ENCODE peak calls at places on chromosome 16, in five cellular contexts. R is cardiac muscle cell; B is fibroblast of mammary gland; Y is CD4-positive, alpha-beta T cell; X is uterus. Z is an unnamed sample.

GRCh38 chr16:11597268-11597690 is 10.6 kb upstream of the LITAF start:
- DNase-seq in X (no peak), Y (no peak), B (no peak), R (no peak), Z (peak)

GRCh38 chr16:889586-889985 is 81.2 kb downstream of the LMF1 start:
- DNase-seq in R (no peak), B (no peak), X (no peak), Y (no peak), Z (no peak)

GRCh38 chr16:46930861-46931260 is 42.6 kb downstream of the DNAJA2 start:
- DNase-seq in X (no peak), Y (no peak), R (no peak), B (no peak), Z (no peak)

GRCh38 chr16:11796227-11797165 is 562 bp downstream of the ZC3H7A start:
- DNase-seq in B (peak), X (peak), R (peak), Y (no peak), Z (no peak)

GRCh38 chr16:25060920-25061319 is 45.8 kb upstream of the ARHGAP17 start:
- DNase-seq in X (no peak), B (no peak), R (peak), Y (peak), Z (no peak)

GRCh38 chr16:22664132-22664531 is 149.8 kb upstream of the HS3ST2 start:
- DNase-seq in B (no peak), R (no peak), Y (no peak), X (no peak), Z (peak)

GRCh38 chr16:62135903-62136302 is 99.7 kb upstream of the CDH8 start:
- DNase-seq in B (no peak), X (no peak), R (no peak), Y (no peak), Z (no peak)

GRCh38 chr16:19926449-19927390 is 42.1 kb upstream of the GPRC5B start:
- DNase-seq in Y (no peak), X (no peak), R (no peak), B (peak), Z (no peak)

GRCh38 chr16:1333149-1333812 is at the start of gene BAIAP3:
- DNase-seq in X (no peak), B (no peak), Y (peak), R (peak), Z (no peak)

GRCh38 chr16:81367821-81368220 is 53.1 kb downstream of the GAN start:
- DNase-seq in R (no peak), X (no peak), Y (no peak), B (no peak), Z (no peak)

GRCh38 chr16:69481901-69482341 is 57.5 kb downstream of the CYB5B start:
- DNase-seq in X (peak), B (peak), R (no peak), Y (no peak), Z (peak)

GRCh38 chr16:11914210-11914758 is 1.5 kb downstream of the GSPT1 start:
- DNase-seq in Y (no peak), X (no peak), R (no peak), B (no peak), Z (no peak)

GRCh38 chr16:57755061-57755684 is 19.6 kb downstream of the KATNB1 start:
- DNase-seq in R (no peak), B (no peak), Y (no peak), X (no peak), Z (no peak)
- TF ChIP-seq CTCF in R (no peak), B (no peak), Y (no peak), X (no peak), Z (no peak)

GRCh38 chr16:87536795-87537142 is 43.9 kb upstream of the ZCCHC14 start:
- DNase-seq in X (no peak), R (no peak), B (no peak), Y (no peak), Z (no peak)

GRCh38 chr16:87535855-87536794 is 43.3 kb upstream of the ZCCHC14 start:
- DNase-seq in Y (no peak), X (no peak), R (no peak), B (no peak), Z (no peak)

GRCh38 chr16:87534751-87535150 is 41.9 kb upstream of the ZCCHC14 start:
- DNase-seq in Y (no peak), X (no peak), B (no peak), R (no peak), Z (no peak)

GRCh38 chr16:87534030-87534653 is 41.3 kb upstream of the ZCCHC14 start:
- DNase-seq in X (no peak), B (no peak), Y (no peak), R (no peak), Z (no peak)

GRCh38 chr16:87535457-87535854 is 42.6 kb upstream of the ZCCHC14 start:
- DNase-seq in Y (no peak), B (no peak), X (no peak), R (no peak), Z (no peak)
- TF ChIP-seq CTCF in Y (no peak), B (no peak), X (no peak), R (no peak), Z (no peak)

DNA sequence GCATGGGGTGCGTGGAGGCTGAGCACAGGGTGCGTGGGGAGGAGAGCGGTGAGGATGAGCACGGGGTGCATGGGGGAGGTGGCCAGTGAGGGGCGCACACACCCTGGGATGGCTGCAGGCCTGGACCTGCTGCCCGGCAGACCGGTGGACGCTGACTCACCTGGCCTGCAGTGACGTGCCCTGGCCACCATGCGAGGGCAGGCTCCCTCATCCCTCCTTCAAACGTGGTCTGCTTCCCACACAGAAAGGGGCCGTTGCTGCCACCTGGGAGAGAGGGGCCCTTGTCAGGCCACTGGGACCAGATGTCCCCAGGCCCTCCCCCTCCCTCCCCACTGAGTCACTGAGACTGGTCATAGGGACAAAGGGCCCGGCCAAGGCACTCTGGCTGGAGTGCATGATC is 20.1 kb upstream of the APRT start:
- DNase-seq in Y (no peak), B (no peak), R (no peak), X (no peak), Z (no peak)
- TF ChIP-seq CTCF in Y (no peak), B (no peak), R (no peak), X (no peak), Z (no peak)

DNA sequence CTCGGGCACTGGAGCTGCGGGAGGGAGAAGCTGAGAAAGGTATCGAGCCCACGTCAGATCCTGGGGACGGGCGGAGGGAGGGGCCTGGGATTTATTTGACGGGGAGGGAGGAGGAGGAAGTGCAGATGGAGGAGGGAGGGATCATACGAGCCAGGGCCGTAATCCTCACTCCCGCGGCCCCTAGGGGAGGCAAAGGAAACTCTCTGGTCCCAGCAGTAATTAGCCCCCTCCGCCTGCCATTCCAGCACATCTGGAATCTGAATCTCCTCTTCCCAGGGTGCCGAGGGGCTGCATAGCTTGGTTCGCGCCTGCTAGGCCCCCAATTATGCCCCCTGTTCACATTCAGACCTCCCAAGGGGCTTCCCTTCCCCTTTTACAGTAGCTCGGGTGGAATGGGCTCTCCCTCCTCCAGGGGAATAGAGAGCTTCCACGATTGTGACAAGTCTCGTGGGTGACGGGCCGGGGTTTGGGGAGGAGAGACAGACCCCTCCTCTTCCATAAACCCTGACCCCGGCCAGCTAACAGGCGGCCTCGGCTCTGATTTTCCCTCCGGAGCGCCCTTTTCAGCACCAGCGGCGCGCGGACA is at the start of gene SEZ6L2:
- DNase-seq in B (peak), X (peak), Y (peak), R (peak), Z (no peak)
- TF ChIP-seq CTCF in B (peak), X (no peak), Y (no peak), R (peak), Z (no peak)

DNA sequence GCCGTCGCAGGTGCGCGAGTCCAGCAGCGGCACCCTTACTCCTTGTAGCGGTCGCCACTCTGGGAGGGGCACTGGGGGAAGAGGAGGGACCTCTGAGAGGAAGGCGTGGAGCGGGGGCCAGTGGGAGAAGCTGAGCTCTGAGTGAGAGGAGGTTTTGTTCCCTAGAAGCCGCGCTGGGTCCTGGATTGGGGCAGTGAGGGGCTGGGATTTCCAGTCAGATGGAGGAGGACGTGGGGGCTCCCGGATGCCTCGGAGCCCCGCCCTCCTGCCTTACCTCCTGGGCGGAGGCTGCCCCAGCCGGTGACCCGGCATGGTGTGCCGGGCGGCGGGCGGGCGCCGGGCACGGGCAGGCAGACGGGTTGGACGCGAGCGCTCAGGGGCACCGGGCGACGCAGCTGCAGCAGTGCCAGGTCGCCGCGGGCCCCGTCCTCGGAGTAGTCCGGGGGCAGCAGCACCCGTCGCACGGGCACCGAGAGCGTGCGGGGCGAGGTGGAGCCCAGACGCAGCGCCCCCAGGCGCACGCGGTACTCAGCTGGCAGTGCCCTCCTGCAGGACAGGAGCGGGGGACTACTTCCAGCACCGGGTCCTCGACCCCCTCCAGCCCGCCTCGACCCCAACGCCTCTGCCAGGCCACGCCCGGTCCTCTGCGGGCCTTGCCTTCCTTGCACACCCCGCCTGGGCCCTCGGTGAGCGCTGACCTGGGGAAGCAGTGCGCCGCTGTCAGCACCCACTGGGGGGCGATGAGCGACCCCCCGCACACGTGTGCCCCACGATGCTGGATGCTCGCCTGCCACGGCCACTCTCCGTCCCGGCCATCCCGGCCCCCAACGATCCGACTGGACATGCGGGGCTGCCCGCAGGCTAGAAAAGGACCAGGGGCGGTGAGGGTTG is 2.0 kb downstream of the PRSS33 start:
- DNase-seq in X (peak), B (no peak), Y (no peak), R (no peak), Z (no peak)
- TF ChIP-seq CTCF in X (no peak), B (no peak), Y (peak), R (peak), Z (no peak)

DNA sequence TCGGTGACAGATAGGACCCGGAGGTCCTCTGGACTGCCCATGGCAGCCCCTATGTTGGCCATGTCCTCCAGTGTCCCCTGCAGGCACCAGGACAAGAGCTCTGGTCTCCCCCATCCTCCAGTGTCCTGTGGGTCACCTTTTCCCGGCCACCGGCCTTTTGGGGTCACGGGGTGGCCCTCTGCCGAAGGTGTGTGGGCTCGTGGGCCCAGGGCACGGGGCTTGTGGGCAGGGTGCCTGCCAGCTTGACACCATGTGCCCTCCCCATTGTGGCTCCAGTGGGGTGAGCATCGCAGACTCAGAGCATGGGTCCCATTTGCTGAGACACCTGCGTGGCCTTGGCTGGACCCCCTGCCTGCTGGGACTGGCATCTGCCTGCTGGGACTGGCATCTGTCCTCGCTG is 18.1 kb downstream of the GSE1 start:
- DNase-seq in X (no peak), R (no peak), B (no peak), Y (no peak), Z (no peak)
- TF ChIP-seq CTCF in X (no peak), R (no peak), B (no peak), Y (no peak), Z (no peak)

GRCh38 chr16:73217654-73218053 is 169.7 kb upstream of the ZFHX3 start:
- DNase-seq in X (no peak), R (no peak), Y (no peak), B (no peak), Z (no peak)
- TF ChIP-seq CTCF in X (no peak), R (peak), Y (no peak), B (peak), Z (no peak)

GRCh38 chr16:50709980-50710379 is 16.6 kb downstream of the NOD2 start:
- DNase-seq in B (no peak), Y (no peak), X (no peak), R (no peak), Z (no peak)
- TF ChIP-seq CTCF in B (no peak), Y (no peak), X (no peak), R (no peak), Z (no peak)

DNA sequence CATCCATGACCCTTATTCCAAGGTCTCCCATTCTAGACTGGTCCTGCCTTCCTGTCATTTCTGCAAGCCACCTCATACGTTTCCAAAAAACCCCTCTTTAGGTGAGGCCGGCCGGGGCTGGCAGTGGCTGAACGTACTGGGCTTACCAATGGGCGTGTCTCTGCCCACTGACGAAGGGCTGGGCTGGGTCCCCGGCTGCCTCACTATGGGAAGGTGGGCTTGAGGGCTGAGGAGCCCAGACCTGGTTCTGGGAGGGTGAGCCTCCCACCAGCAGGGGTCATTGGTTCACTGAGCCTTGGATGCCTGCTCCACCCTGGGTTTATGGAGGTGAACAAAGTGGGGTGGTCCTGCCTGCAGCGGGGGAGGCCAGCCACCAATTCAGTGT is 19.9 kb downstream of the KDM8 start:
- DNase-seq in X (no peak), Y (no peak), B (no peak), R (no peak), Z (no peak)
- TF ChIP-seq CTCF in X (no peak), Y (no peak), B (no peak), R (no peak), Z (no peak)

Z was measured in ascending aorta.